ENCODE peak calls at places on chromosomes 16 and 17, in four cellular contexts. B is WERI-Rb-1, S is suprapubic skin, I is mucosa of descending colon. Q is an unnamed sample.

GRCh38 chr17:82825540-82826124 is 14.2 kb downstream of the ZNF750 start:
- DNase-seq in S (no peak), B (no peak), I (no peak), Q (no peak)

GRCh38 chr17:18015603-18016002 is 23.4 kb downstream of the ATPAF2 start:
- DNase-seq in I (no peak), S (no peak), B (no peak), Q (no peak)

GRCh38 chr17:79947351-79948031 is 88.2 kb downstream of the TBC1D16 start:
- DNase-seq in I (no peak), B (peak), S (peak), Q (no peak)

GRCh38 chr16:1870365-1871082 is 1.4 kb downstream of the MEIOB start:
- DNase-seq in I (no peak), S (no peak), B (no peak), Q (no peak)

GRCh38 chr17:1078831-1079561 is 82.1 kb downstream of the TIMM22 start:
- DNase-seq in I (no peak), S (no peak), B (no peak), Q (no peak)

GRCh38 chr17:28599311-28600184 is 723 bp upstream of the SPAG5 start:
- DNase-seq in I (peak), S (peak), B (no peak), Q (peak)

GRCh38 chr16:12213180-12213579 is 236.6 kb downstream of the SNX29 start:
- DNase-seq in I (no peak), S (no peak), B (no peak), Q (no peak)

GRCh38 chr16:3983081-3983520 is 102.6 kb upstream of the CREBBP start:
- DNase-seq in I (peak), S (no peak), B (peak), Q (no peak)

GRCh38 chr16:20322696-20323095 is 4.6 kb downstream of the GP2 start:
- DNase-seq in B (no peak), I (no peak), S (no peak), Q (no peak)

GRCh38 chr17:40310882-40311391 is 2.0 kb downstream of the RARA start:
- DNase-seq in I (no peak), B (peak), S (peak), Q (no peak)

GRCh38 chr17:6599364-6599763 is 41.1 kb downstream of the KIAA0753 start:
- DNase-seq in S (no peak), B (no peak), I (no peak), Q (no peak)

GRCh38 chr16:528111-529011 is 849 bp downstream of the CAPN15 start:
- DNase-seq in I (peak), S (no peak), B (peak), Q (peak)

GRCh38 chr17:48718781-48719641 is 3.3 kb downstream of the PRAC1 start:
- DNase-seq in I (peak), S (no peak), B (no peak), Q (no peak)

GRCh38 chr17:43599835-43600234 is 53.7 kb upstream of the ETV4 start:
- DNase-seq in I (no peak), B (no peak), S (no peak), Q (no peak)

GRCh38 chr16:57694556-57695377 is at the start of gene DRC7:
- DNase-seq in S (peak), B (peak), I (peak), Q (no peak)

GRCh38 chr16:50739031-50739430 is 2.9 kb upstream of the CYLD start:
- DNase-seq in B (no peak), S (no peak), I (no peak), Q (no peak)

GRCh38 chr16:7103056-7103455 is 229.6 kb upstream of the RBFOX1 start:
- DNase-seq in B (no peak), I (no peak), S (no peak), Q (no peak)

GRCh38 chr16:47712276-47713224 is 251.4 kb downstream of the PHKB start:
- DNase-seq in I (no peak), B (no peak), S (no peak), Q (no peak)

GRCh38 chr17:66451188-66452149 is 149.1 kb downstream of the PRKCA start:
- DNase-seq in S (no peak), B (peak), I (peak), Q (no peak)

GRCh38 chr17:13503526-13503925 is 98.2 kb downstream of the HS3ST3A1 start:
- DNase-seq in B (no peak), I (no peak), S (no peak), Q (no peak)

GRCh38 chr16:28318042-28318597 is 25.8 kb downstream of the SBK1 start:
- DNase-seq in B (no peak), S (no peak), I (no peak), Q (no peak)

GRCh38 chr16:85463228-85463611 is 149.9 kb upstream of the GSE1 start:
- DNase-seq in B (no peak), I (no peak), S (no peak), Q (no peak)

GRCh38 chr17:79294459-79295071 is 219.9 kb downstream of the ENGASE start:
- DNase-seq in I (peak), S (no peak), B (no peak), Q (peak)

GRCh38 chr17:4463818-4464501 is 30.2 kb downstream of the SPNS3 start:
- DNase-seq in I (no peak), S (no peak), B (no peak), Q (no peak)

GRCh38 chr16:85903576-85903975 is 4.6 kb downstream of the IRF8 start:
- DNase-seq in B (no peak), I (no peak), S (no peak), Q (no peak)

GRCh38 chr17:73586153-73586906 is 57.9 kb downstream of the SDK2 start:
- DNase-seq in S (no peak), B (no peak), I (no peak), Q (no peak)

GRCh38 chr17:57009737-57010445 is 32.0 kb downstream of the SCPEP1 start:
- DNase-seq in B (peak), S (no peak), I (peak), Q (no peak)

GRCh38 chr17:56914641-56915263 is 903 bp upstream of the TRIM25 start:
- DNase-seq in I (peak), B (no peak), S (no peak), Q (no peak)

GRCh38 chr17:51045616-51046526 is 74.8 kb downstream of the SPAG9 start:
- DNase-seq in I (no peak), B (no peak), S (no peak), Q (no peak)

GRCh38 chr17:45103269-45103795 is 29.0 kb downstream of the PLCD3 start:
- DNase-seq in S (no peak), B (peak), I (no peak), Q (no peak)

GRCh38 chr17:32971171-32971570 is 20.5 kb upstream of the SPACA3 start:
- DNase-seq in S (no peak), B (no peak), I (no peak), Q (no peak)

GRCh38 chr17:63162406-63163157 is 196.5 kb downstream of the TANC2 start:
- DNase-seq in B (peak), I (no peak), S (no peak), Q (no peak)

DNA sequence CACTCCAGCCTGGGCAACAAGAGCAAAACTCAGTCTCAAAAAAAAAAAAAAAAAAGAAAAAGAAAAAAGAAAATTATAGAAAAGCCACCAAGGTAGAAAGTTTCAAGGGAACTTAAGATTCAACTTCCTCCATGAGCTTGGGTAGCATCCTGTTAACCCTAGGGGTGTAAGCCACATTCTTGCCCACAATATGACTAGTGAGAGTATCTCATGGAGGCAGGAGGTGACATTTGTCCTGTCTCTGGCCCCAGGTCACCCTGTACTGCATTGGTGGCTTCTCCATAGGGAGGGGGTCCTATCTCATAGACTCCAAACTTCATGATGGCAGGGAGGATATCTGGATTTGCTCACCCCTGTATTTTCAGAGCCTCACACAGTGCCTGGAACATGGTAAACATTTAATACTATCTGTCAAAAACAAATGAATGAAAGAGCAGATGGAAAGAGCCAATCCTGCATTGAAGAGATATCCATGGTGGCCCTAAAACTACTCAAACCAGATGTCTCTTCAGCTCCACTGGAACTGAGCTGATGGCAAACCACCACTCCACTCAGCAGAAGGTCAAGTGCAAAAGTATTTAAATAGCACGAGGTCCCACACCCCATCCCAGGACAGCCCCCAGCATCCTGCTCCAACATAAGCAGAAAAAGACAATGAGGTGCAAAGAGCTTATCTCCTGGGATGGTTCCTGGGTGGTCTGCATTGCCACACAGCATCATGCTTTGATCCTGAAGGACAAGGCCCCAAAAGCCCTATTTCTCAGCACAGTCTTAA is 50.3 kb downstream of the EMP2 start:
- DNase-seq in B (no peak), S (no peak), I (no peak), Q (no peak)
- TF ChIP-seq CTCF in B (no peak), S (no peak), I (no peak), Q (no peak)

DNA sequence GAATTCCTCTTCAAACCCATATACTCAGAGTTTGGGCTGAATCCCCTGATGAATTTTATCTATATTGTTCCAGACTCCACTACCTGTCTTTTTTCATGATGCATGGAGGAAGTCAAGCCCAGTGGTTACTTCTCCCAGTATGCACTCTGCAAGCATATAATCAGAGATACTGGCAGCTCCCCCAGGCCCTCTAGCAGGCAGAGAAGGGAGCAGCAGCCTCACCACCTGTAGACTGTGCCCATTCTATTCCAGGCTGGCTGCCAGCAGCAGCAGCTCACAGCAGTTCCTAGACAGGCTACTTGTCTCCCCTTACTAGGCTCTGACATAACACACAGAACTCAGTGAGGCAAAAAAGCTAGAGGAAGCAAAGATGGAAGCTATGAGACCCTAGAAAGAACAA is 3.4 kb downstream of the MKS1 start:
- DNase-seq in I (no peak), S (no peak), B (peak), Q (no peak)
- TF ChIP-seq CTCF in I (no peak), S (no peak), B (peak), Q (no peak)

GRCh38 chr16:66849543-66849942 is 5.3 kb downstream of the CA7 start:
- DNase-seq in I (no peak), S (peak), B (no peak), Q (no peak)
- TF ChIP-seq CTCF in I (no peak), S (no peak), B (no peak), Q (no peak)

GRCh38 chr16:68357521-68357922 is 46.7 kb downstream of the PRMT7 start:
- DNase-seq in S (no peak), B (no peak), I (no peak), Q (no peak)

GRCh38 chr16:68356919-68357286 is 46.1 kb downstream of the PRMT7 start:
- DNase-seq in B (no peak), I (no peak), S (no peak), Q (no peak)

GRCh38 chr16:68356249-68356918 is 45.6 kb downstream of the PRMT7 start:
- DNase-seq in I (peak), B (no peak), S (no peak), Q (no peak)

GRCh38 chr16:68354816-68355215 is 44.0 kb downstream of the PRMT7 start:
- DNase-seq in S (no peak), B (no peak), I (no peak), Q (no peak)

DNA sequence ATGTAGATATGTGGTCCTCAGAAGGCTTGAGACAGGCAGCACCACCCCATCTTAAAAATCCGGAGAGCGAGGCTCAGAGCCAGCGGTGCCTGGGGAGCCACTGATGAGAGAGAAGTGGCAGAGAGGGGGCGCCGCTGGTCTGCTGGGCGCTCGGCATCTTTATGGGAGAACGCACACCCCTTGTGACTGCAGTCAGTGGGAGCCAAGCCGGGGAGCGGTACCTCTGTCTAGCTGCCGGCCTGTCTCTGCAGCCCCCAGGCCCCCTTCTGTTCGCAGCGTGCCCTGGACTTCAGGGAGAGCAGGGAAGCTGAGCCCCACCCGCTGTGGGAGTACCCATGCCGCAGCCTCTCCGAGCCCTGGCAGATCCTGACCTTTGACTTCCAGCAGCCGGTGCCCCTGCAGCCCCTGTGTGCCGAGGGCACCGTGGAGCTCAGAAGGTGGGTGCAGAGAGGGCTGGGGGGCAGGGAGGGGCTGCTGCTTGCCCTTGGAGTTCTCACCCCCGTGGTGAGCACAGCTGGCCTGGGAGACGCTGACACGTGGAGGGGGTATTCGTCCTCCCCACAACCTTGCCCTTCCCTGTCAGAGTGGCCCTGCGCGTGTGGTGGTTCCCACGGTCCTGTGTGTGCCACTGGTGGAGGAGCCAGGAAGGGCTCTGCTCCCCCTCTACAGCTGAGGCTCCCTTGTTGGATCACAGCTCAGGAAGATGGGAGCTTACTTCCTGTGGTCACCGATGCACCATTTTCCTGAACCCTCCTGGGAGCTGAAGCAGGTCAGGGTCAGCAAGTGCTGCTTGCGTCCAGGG is 44.8 kb downstream of the PRMT7 start:
- DNase-seq in S (no peak), I (no peak), B (no peak), Q (no peak)
- TF ChIP-seq CTCF in S (no peak), I (no peak), B (peak), Q (no peak)

DNA sequence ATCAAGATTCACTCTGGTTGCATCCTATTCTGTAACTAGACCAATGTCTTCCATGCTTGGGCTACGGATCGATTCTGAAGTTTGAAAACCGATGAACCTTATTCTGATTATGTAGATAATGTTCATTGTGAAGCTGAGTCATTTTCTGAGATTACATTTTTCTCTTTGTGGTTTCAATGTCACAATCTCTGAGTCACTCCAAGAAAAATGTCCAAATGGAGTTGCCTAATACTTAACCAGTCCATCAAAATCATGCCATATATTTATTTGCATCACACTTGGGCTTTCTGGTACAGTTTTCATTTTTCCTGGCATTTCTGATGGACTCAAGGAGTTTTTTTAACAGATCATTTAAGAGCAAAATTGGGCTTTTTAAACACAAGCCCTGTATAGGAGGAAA is 17.4 kb downstream of the CACNG3 start:
- DNase-seq in B (no peak), I (no peak), S (no peak), Q (no peak)
- TF ChIP-seq CTCF in B (no peak), I (no peak), S (no peak), Q (no peak)

DNA sequence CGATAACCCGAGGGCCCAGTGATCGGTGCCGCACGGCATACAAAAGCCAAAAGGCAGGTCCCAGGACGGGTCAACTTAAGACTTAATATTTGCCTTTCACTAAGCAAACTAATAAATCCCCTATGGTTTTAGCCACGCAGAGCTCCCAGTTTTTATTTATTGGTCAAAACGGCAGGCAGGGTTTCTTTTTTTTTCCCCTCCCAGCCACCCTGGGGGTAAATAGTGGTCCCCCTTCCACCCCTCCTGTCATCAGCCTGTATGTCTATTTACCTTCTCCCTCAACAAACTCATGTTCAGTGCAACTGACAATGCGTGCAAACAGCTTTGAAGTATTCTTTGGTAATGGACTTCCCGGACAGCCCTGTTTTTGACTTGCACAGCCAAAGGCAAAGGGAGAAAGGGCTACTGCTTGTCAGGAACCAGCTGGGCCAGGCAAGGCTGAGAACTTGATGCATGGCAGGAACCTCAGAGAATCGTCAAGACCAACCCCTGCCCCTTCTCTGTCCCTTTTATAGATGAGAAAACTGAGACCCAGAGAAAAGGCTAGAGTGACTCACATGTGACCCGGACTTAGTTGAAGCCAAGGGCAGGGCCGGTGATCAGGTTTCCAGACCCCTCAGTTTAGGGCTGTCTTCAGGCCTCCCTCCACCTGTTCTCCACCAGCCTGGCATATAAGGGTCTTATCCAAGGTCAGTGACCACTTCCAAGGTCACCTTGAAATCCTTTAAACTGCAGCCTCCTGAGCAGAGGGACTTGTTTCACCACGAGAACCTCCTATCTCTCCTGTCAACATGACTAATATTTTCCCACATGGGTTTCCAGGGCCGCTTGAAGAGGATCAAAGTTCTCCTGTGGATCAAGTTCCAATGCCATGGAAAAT is 279.0 kb downstream of the SOX9 start:
- DNase-seq in B (no peak), I (no peak), S (no peak), Q (no peak)
- TF ChIP-seq CTCF in B (no peak), I (no peak), S (no peak), Q (no peak)

DNA sequence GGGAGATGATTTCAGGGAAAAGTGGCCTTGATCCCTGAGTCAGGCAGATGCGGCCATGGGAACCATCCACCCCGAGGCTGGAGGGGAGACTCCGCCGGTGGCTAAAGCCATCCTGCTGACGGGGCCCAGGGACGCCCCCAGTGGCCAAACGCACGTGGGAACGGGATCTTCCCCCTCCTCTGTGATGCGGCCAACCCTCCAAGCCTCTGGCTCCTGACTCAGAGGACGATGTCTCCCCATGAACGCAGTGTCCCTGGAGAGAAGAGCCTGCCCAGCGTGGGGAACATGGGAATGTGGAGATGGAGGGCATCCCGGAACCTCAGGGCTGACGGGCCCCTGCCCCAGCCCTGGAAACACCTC is 25.0 kb downstream of the SLC7A5 start:
- DNase-seq in I (no peak), S (no peak), B (no peak), Q (no peak)
- TF ChIP-seq CTCF in I (no peak), S (no peak), B (peak), Q (no peak)

GRCh38 chr17:9158545-9159452 is 137.5 kb downstream of the NTN1 start:
- DNase-seq in I (no peak), B (no peak), S (no peak), Q (no peak)

GRCh38 chr17:9166678-9167077 is 145.4 kb downstream of the NTN1 start:
- DNase-seq in S (no peak), B (no peak), I (no peak), Q (no peak)

DNA sequence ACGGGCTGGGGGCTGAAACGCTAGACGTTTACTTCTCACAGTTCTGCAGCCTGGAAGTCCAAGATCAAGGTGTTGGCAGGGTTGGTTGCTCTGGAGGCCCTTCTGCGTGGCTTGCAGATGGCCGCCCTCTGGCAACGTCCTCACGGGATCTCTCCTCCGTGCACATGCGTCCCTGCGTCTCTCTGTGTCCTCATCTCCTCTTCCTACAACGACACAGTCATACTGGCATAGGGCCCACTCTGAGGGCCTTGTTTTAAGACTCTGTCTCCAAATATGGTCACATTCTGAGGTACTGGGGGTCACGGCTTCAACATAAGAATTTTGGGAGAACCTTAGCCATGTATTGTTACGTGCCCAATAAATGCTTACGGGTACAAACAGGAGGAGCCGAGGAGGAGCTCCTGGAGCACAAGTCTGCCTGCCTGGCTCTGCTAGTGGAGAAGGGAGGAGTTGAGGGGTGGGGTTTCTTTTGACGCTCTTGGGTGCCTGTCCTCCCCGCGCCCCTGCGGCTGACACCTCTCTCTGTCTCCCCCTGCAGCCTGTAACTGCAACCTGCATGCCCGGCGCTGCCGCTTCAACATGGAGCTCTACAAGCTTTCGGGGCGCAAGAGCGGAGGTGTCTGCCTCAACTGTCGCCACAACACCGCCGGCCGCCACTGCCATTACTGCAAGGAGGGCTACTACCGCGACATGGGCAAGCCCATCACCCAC is 141.1 kb downstream of the NTN1 start:
- DNase-seq in I (no peak), S (no peak), B (peak), Q (no peak)
- TF ChIP-seq CTCF in I (no peak), S (no peak), B (peak), Q (no peak)

Q was measured in omental fat pad.